ENCODE peak calls at places on chromosome 6, in five cellular contexts. E is HFF-Myc, I is ELR, W is aorta, Z is OCI-M1. D is an unnamed sample.

GRCh38 chr6:106204961-106205360 is 118.8 kb downstream of the PRDM1 start:
- DNase-seq in W (no peak), I (no peak), Z (no peak), E (no peak), D (no peak)

GRCh38 chr6:20160541-20161283 is 51.6 kb downstream of the MBOAT1 start:
- DNase-seq in W (no peak), I (no peak), Z (no peak), E (no peak), D (no peak)

GRCh38 chr6:39891353-39891752 is 42.9 kb downstream of the MOCS1 start:
- DNase-seq in I (no peak), E (no peak), W (no peak), Z (no peak), D (no peak)

GRCh38 chr6:17945575-17945974 is 41.9 kb downstream of the KIF13A start:
- DNase-seq in W (no peak), Z (no peak), I (no peak), E (no peak), D (no peak)

GRCh38 chr6:44076016-44076365 is 51.3 kb downstream of the MRPL14 start:
- DNase-seq in E (no peak), W (no peak), Z (no peak), I (no peak), D (no peak)

GRCh38 chr6:149093643-149094042 is 223.9 kb upstream of the TAB2 start:
- DNase-seq in E (no peak), Z (no peak), I (peak; percentile 40), W (no peak), D (no peak)

GRCh38 chr6:27026361-27026760 is 221.1 kb upstream of the PRSS16 start:
- DNase-seq in I (no peak), Z (no peak), W (no peak), E (no peak), D (no peak)

GRCh38 chr6:169725270-169726048 is 1.2 kb upstream of the PHF10 start:
- DNase-seq in Z (no peak), E (no peak), I (peak; percentile 91), W (peak; percentile 87), D (peak; percentile 84)

GRCh38 chr6:166830185-166830890 is 126.0 kb downstream of the RNASET2 start:
- DNase-seq in I (no peak), E (no peak), Z (peak; percentile 15), W (no peak), D (no peak)

GRCh38 chr6:20746805-20747204 is 212.5 kb downstream of the CDKAL1 start:
- DNase-seq in Z (no peak), W (no peak), E (no peak), I (no peak), D (no peak)

GRCh38 chr6:139161169-139161568 is 26.3 kb downstream of the HECA start:
- DNase-seq in E (no peak), I (peak; percentile 35), Z (no peak), W (no peak), D (no peak)